ENCODE peak calls at places on chromosomes 5 and 9, in four cellular contexts. N is adipocyte, X is Panc1, Y is left ventricle myocardium inferior. R is an unnamed sample.
A peak's percentile ranks its signal among the peaks of the same experiment; 100 is the strongest.

GRCh38 chr5:64158827-64159226 is 6.8 kb upstream of the RNF180 start:
- DNase-seq in N (no peak), Y (no peak), X (no peak), R (no peak)

GRCh38 chr5:80406980-80407734 is 707 bp upstream of the ZFYVE16 start:
- DNase-seq in Y (peak; percentile 16), X (no peak), N (no peak), R (peak; percentile 49)

GRCh38 chr5:3599283-3600105 is 3.9 kb downstream of the IRX1 start:
- DNase-seq in N (no peak), Y (no peak), X (no peak), R (no peak)

GRCh38 chr5:136802382-136802781 is 437.0 kb upstream of the TRPC7 start:
- DNase-seq in X (peak; percentile 48), Y (no peak), N (peak; percentile 59), R (no peak)

GRCh38 chr5:108925073-108925472 is 177.4 kb downstream of the FER start:
- DNase-seq in Y (no peak), X (no peak), N (no peak), R (no peak)

GRCh38 chr9:72945391-72945790 is 7.5 kb downstream of the ALDH1A1 start:
- DNase-seq in N (no peak), X (no peak), Y (no peak), R (no peak)

GRCh38 chr5:174526177-174526576 is 198.2 kb upstream of the MSX2 start:
- DNase-seq in Y (no peak), X (no peak), N (no peak), R (no peak)

GRCh38 chr9:137058651-137059234 is 4.9 kb upstream of the ENTPD2 start:
- DNase-seq in X (no peak), N (no peak), Y (no peak), R (no peak)

GRCh38 chr5:95518417-95518816 is 36.4 kb downstream of the SKIC3 start:
- DNase-seq in X (no peak), N (no peak), Y (no peak), R (no peak)

GRCh38 chr5:132019857-132020555 is 8.5 kb upstream of the ACSL6 start:
- DNase-seq in N (no peak), X (no peak), Y (no peak), R (peak; percentile 47)

GRCh38 chr9:31873717-31874116 is 510.7 kb upstream of the ACO1 start:
- DNase-seq in N (no peak), Y (no peak), X (no peak), R (no peak)

GRCh38 chr5:3740546-3741371 is 145.1 kb downstream of the IRX1 start:
- DNase-seq in Y (no peak), X (no peak), N (no peak), R (no peak)

GRCh38 chr9:2242778-2243395 is 227.7 kb downstream of the SMARCA2 start:
- DNase-seq in Y (no peak), X (no peak), N (no peak), R (no peak)

GRCh38 chr5:72531496-72532190 is 24.4 kb upstream of the ZNF366 start:
- DNase-seq in Y (no peak), N (peak; percentile 44), X (no peak), R (no peak)

GRCh38 chr5:148806520-148806931 is 19.9 kb upstream of the ADRB2 start:
- DNase-seq in N (no peak), X (no peak), Y (no peak), R (no peak)
- H3K4me3 ChIP-seq in N (no peak overlapping the region), X (no peak overlapping the region), Y (no peak overlapping the region), R (no peak overlapping the region)

DNA sequence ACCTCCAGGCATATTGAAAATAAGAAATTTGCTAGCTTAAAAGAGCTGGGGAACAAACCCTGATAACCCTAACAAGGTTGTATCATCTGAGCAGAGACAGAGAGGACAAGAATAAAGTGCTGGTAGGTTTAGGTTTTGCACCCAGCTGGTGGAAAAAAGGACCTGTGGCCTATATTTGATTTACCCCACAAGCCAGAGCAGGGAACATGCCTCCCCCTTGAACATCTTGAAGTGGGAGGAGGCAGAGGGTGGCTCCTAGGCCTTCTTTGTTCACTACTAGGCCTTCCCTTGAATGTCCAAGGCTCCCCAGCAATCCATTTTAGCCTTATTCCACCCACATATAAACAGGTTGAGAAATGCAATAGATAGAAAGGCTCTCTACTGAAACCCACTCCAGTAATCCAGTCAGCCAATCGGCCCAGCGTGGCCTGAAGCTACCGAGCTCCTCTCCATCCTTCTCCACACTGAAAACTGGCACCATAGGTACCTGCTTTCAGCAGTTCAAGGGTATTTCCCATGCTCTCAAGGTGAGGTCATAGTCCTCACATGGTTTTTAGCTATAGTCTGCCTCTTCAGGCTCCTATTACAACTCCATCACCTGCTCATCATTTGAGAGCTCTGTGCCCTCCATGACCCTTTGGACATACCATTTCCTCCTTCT is 12.0 kb downstream of the FNBP1 start:
- DNase-seq in N (no peak), X (no peak), Y (no peak), R (no peak)
- H3K4me3 ChIP-seq in N (no peak overlapping the region), X (no peak overlapping the region), Y (no peak overlapping the region), R (no peak overlapping the region)

GRCh38 chr5:55603947-55604346 is 69.2 kb upstream of the PLPP1 start:
- DNase-seq in Y (no peak), X (no peak), N (no peak), R (no peak)

GRCh38 chr5:55599148-55600050 is 64.6 kb upstream of the PLPP1 start:
- DNase-seq in X (no peak), N (no peak), Y (no peak), R (no peak)

GRCh38 chr5:55600086-55600485 is 65.3 kb upstream of the PLPP1 start:
- DNase-seq in Y (no peak), X (no peak), N (no peak), R (no peak)

GRCh38 chr5:55601209-55601618 is 66.5 kb upstream of the PLPP1 start:
- DNase-seq in N (peak; percentile 93), Y (peak; percentile 80), X (no peak), R (peak; percentile 78)

DNA sequence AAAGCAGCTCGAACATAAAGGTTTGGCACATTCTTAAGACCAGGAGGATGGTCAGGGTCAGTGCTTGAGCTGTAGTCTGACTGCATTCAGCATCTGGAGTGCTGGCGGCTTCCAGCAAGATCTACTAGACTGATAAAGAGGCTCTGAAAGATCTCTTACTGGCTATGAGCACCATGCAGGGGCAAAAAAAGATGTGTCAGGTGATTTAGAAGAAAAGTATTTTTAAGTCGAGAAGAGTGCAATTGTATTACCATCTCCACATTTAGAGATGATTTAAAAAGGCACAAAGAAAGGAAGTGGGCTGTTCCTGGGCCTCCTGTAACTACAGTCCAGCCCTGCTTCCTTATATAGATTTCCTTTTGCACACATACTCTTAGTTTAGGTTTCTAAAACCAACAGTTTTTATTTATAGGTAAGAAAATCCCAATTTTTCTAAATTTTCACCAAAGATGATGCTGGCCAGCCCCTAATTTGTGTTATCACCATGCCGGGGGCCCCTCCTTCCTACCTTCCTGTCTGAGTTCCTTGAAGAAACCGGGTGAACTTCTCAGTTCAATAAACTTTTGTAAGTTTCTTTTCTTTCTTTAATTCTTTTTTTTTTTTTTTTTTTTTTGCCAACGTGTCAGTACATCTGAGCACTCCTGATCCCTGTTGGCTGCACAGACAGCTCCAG is 65.9 kb upstream of the PLPP1 start:
- DNase-seq in Y (no peak), X (no peak), N (peak; percentile 78), R (no peak)
- H3K4me3 ChIP-seq in Y (peak overlapping the region; percentile 59), X (no peak overlapping the region), N (peak overlapping the region; percentile 70), R (no peak overlapping the region)

DNA sequence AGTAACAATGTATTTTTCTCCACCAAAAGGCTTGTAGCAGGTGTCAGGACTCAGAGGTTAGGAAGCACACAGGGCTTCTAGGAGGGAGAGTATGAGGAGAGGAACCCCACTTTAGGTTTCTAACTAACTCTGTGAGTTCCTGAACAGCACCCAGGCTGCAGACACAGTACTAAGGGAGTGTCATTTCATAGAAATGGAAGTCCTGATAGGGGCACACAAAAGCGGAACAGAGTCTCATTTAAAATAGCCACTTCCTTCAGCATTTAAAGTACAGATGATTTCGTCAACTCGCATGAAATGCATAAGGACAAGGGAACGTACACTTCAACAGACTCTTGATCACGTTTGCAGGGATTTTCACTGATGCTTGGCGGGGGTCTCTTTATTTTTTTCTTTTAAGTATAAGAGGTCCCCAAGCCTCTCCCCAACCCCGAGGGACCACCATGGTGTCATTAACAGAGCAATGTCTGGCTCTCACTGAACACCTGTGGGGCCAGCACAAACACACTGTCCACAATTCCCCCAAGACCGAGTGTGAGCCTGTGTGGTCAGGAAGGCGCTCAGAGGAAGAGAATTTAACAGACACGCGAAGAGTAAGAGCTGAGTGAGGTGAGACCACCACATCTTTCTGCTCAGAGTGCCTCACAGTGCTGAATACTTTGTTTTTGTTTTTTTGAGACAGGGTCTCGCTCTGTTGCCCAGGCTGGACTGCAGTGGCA is 82.3 kb downstream of the SECISBP2 start:
- DNase-seq in X (no peak), Y (no peak), N (no peak), R (peak; percentile 43)
- H3K4me3 ChIP-seq in X (no peak overlapping the region), Y (no peak overlapping the region), N (no peak overlapping the region), R (no peak overlapping the region)

GRCh38 chr9:81683704-81684103 is 5.6 kb downstream of the TLE1 start:
- DNase-seq in Y (no peak), X (no peak), N (no peak), R (no peak)

GRCh38 chr9:81682177-81682576 is 7.2 kb downstream of the TLE1 start:
- DNase-seq in N (no peak), Y (no peak), X (no peak), R (no peak)

GRCh38 chr9:81680506-81680905 is 8.8 kb downstream of the TLE1 start:
- DNase-seq in N (no peak), X (no peak), Y (no peak), R (no peak)

GRCh38 chr9:81683214-81683613 is 6.1 kb downstream of the TLE1 start:
- DNase-seq in N (no peak), X (no peak), Y (no peak), R (no peak)

GRCh38 chr9:81682797-81683196 is 6.5 kb downstream of the TLE1 start:
- DNase-seq in Y (no peak), X (no peak), N (no peak), R (no peak)
- H3K4me3 ChIP-seq in Y (peak overlapping the region; percentile 34), X (no peak overlapping the region), N (no peak overlapping the region), R (no peak overlapping the region)

R was measured in Peyer's patch.